ENCODE peak calls at places on chromosomes 11 and 22, in five cellular contexts. One of them, this sample, is unnamed.

GRCh38 chr11:126496576-126497403 is 141.3 kb downstream of the ST3GAL4 start:
- DNase-seq in EH: no peak
- DNase-seq in DMS153: no peak
- DNase-seq in C1 segment of cervical spinal cord: no peak
- DNase-seq in left kidney: no peak
- DNase-seq in this sample: no peak

GRCh38 chr11:43944761-43945311 is 2.4 kb downstream of the C11orf96 start:
- DNase-seq in EH: peak; percentile 39
- DNase-seq in DMS153: no peak
- DNase-seq in C1 segment of cervical spinal cord: peak; percentile 52
- DNase-seq in left kidney: no peak
- DNase-seq in this sample: no peak

GRCh38 chr22:42918500-42918899 is 61.4 kb upstream of the ARFGAP3 start:
- DNase-seq in EH: no peak
- DNase-seq in DMS153: no peak
- DNase-seq in C1 segment of cervical spinal cord: no peak
- DNase-seq in left kidney: no peak
- DNase-seq in this sample: no peak

GRCh38 chr11:27391336-27392015 is 28.5 kb upstream of the CCDC34 start:
- DNase-seq in EH: peak; percentile 27
- DNase-seq in DMS153: no peak
- DNase-seq in C1 segment of cervical spinal cord: no peak
- DNase-seq in left kidney: no peak
- DNase-seq in this sample: no peak

GRCh38 chr11:41146326-41146725 is 313.1 kb downstream of the LRRC4C start:
- DNase-seq in EH: no peak
- DNase-seq in DMS153: no peak
- DNase-seq in C1 segment of cervical spinal cord: no peak
- DNase-seq in left kidney: no peak
- DNase-seq in this sample: no peak

GRCh38 chr11:66106786-66107599 is 36.9 kb downstream of the PACS1 start:
- DNase-seq in EH: peak; percentile 65
- DNase-seq in DMS153: no peak
- DNase-seq in C1 segment of cervical spinal cord: no peak
- DNase-seq in left kidney: no peak
- DNase-seq in this sample: no peak

GRCh38 chr11:73192272-73192671 is 25.8 kb upstream of the P2RY2 start:
- DNase-seq in EH: no peak
- DNase-seq in DMS153: no peak
- DNase-seq in C1 segment of cervical spinal cord: no peak
- DNase-seq in left kidney: no peak
- DNase-seq in this sample: no peak

GRCh38 chr11:15852179-15852578 is 504.2 kb downstream of the SOX6 start:
- DNase-seq in EH: no peak
- DNase-seq in DMS153: no peak
- DNase-seq in C1 segment of cervical spinal cord: no peak
- DNase-seq in left kidney: no peak
- DNase-seq in this sample: peak; percentile 28

GRCh38 chr11:113629562-113629961 is 76.5 kb downstream of the TMPRSS5 start:
- DNase-seq in EH: no peak
- DNase-seq in DMS153: no peak
- DNase-seq in C1 segment of cervical spinal cord: no peak
- DNase-seq in left kidney: no peak
- DNase-seq in this sample: no peak

This sample was measured in NCI-H1092 treated with DMSO at 0.1 percent for 48 hours.